ENCODE peak calls at places on chromosome 5, in ten cellular contexts. V, K, O, B, G, U, R, W, C and X are unnamed samples.

GRCh38 chr5:77946381-77947050 is 170.4 kb upstream of the TBCA start:
- DNase-seq in V (no peak), K (no peak), O (no peak), B (no peak), G (no peak), U (no peak), R (no peak), W (no peak), C (no peak), X (no peak)

GRCh38 chr5:147479431-147479830 is 30.4 kb downstream of the DPYSL3 start:
- DNase-seq in V (no peak), K (no peak), O (no peak), B (peak), G (no peak), U (no peak), R (no peak), W (no peak), C (no peak), X (no peak)

GRCh38 chr5:34930527-34930844 is 1.1 kb downstream of the DNAJC21 start:
- DNase-seq in V (no peak), K (no peak), O (no peak), B (no peak), G (peak), U (no peak), R (no peak), W (no peak), C (peak), X (no peak)

GRCh38 chr5:94793113-94793815 is 174.8 kb downstream of the SLF1 start:
- DNase-seq in V (peak), K (no peak), O (peak), B (no peak), G (peak), U (no peak), R (no peak), W (no peak), C (peak), X (no peak)

GRCh38 chr5:155562153-155562552 is 548.6 kb downstream of the KIF4B start:
- DNase-seq in V (no peak), K (no peak), O (no peak), B (no peak), G (no peak), U (no peak), R (peak), W (no peak), C (no peak), X (no peak)

GRCh38 chr5:14143843-14144585 is 872 bp downstream of the TRIO start:
- DNase-seq in V (no peak), K (no peak), O (no peak), B (no peak), G (no peak), U (peak), R (no peak), W (peak), C (no peak), X (peak)

GRCh38 chr5:172421020-172421419 is 33.3 kb downstream of the SH3PXD2B start:
- DNase-seq in V (no peak), K (no peak), O (no peak), B (no peak), G (no peak), U (no peak), R (no peak), W (no peak), C (no peak), X (no peak)

GRCh38 chr5:78547731-78548189 is 100.8 kb downstream of the LHFPL2 start:
- DNase-seq in V (peak), K (no peak), O (no peak), B (no peak), G (peak), U (peak), R (no peak), W (no peak), C (peak), X (peak)

GRCh38 chr5:149094996-149095395 is 32.1 kb upstream of the SH3TC2 start:
- DNase-seq in V (no peak), K (no peak), O (no peak), B (no peak), G (no peak), U (no peak), R (no peak), W (no peak), C (no peak), X (no peak)

GRCh38 chr5:137035480-137035878 is 463.6 kb downstream of the SPOCK1 start:
- DNase-seq in V (no peak), K (no peak), O (no peak), B (no peak), G (no peak), U (no peak), R (no peak), W (peak), C (no peak), X (no peak)

GRCh38 chr5:83470920-83471404 is 582 bp upstream of the VCAN start:
- DNase-seq in V (no peak), K (no peak), O (no peak), B (no peak), G (no peak), U (no peak), R (no peak), W (no peak), C (no peak), X (no peak)

GRCh38 chr5:92979716-92980115 is 601.3 kb downstream of the NR2F1-AS1 start:
- DNase-seq in V (no peak), K (no peak), O (no peak), B (no peak), G (no peak), U (no peak), R (no peak), W (no peak), C (no peak), X (no peak)

GRCh38 chr5:157574456-157575095 is 999 bp downstream of the ADAM19 start:
- DNase-seq in V (no peak), K (no peak), O (no peak), B (no peak), G (no peak), U (peak), R (no peak), W (no peak), C (no peak), X (no peak)

GRCh38 chr5:126814721-126815404 is 37.9 kb downstream of the LMNB1 start:
- DNase-seq in V (no peak), K (peak), O (no peak), B (no peak), G (peak), U (no peak), R (no peak), W (no peak), C (no peak), X (no peak)

GRCh38 chr5:95304706-95305105 is 19.8 kb upstream of the MCTP1 start:
- DNase-seq in V (no peak), K (no peak), O (no peak), B (no peak), G (no peak), U (no peak), R (no peak), W (no peak), C (no peak), X (no peak)

GRCh38 chr5:124596595-124597388 is 149.6 kb downstream of the ZNF608 start:
- DNase-seq in V (peak), K (peak), O (peak), B (peak), G (peak), U (no peak), R (no peak), W (peak), C (peak), X (no peak)

GRCh38 chr5:150256416-150257064 is 33.0 kb downstream of the CAMK2A start:
- DNase-seq in V (no peak), K (no peak), O (no peak), B (no peak), G (no peak), U (no peak), R (peak), W (no peak), C (no peak), X (no peak)

GRCh38 chr5:57111993-57112392 is 61.9 kb upstream of the GPBP1 start:
- DNase-seq in V (no peak), K (no peak), O (no peak), B (no peak), G (no peak), U (no peak), R (no peak), W (no peak), C (no peak), X (no peak)

GRCh38 chr5:52356311-52356918 is 431.3 kb upstream of the ITGA1 start:
- DNase-seq in V (no peak), K (peak), O (no peak), B (no peak), G (peak), U (no peak), R (peak), W (no peak), C (no peak), X (no peak)

GRCh38 chr5:168708301-168708695 is 129.1 kb upstream of the PANK3 start:
- DNase-seq in V (no peak), K (no peak), O (no peak), B (no peak), G (no peak), U (no peak), R (no peak), W (no peak), C (no peak), X (no peak)

GRCh38 chr5:2223303-2223702 is 340.6 kb upstream of the IRX4 start:
- DNase-seq in V (no peak), K (no peak), O (no peak), B (no peak), G (peak), U (no peak), R (no peak), W (no peak), C (no peak), X (no peak)

GRCh38 chr5:126650463-126650862 is 49.7 kb downstream of the PHAX start:
- DNase-seq in V (no peak), K (no peak), O (no peak), B (no peak), G (no peak), U (no peak), R (no peak), W (no peak), C (no peak), X (no peak)

GRCh38 chr5:38532165-38532669 is 24.2 kb downstream of the LIFR start:
- DNase-seq in V (no peak), K (no peak), O (no peak), B (no peak), G (no peak), U (no peak), R (no peak), W (no peak), C (no peak), X (no peak)

GRCh38 chr5:141650851-141651727 is at the start of gene FCHSD1:
- DNase-seq in V (peak), K (peak), O (no peak), B (no peak), G (peak), U (peak), R (no peak), W (peak), C (peak), X (peak)

GRCh38 chr5:66882592-66883227 is 286.5 kb downstream of the MAST4 start:
- DNase-seq in V (no peak), K (peak), O (no peak), B (no peak), G (peak), U (no peak), R (no peak), W (peak), C (no peak), X (no peak)

GRCh38 chr5:157460921-157461792 is 1.1 kb downstream of the NIPAL4 start:
- DNase-seq in V (no peak), K (no peak), O (no peak), B (no peak), G (no peak), U (no peak), R (no peak), W (no peak), C (no peak), X (no peak)

GRCh38 chr5:65103674-65104035 is 334.9 kb downstream of the CWC27 start:
- DNase-seq in V (no peak), K (no peak), O (no peak), B (no peak), G (no peak), U (no peak), R (no peak), W (no peak), C (no peak), X (no peak)

GRCh38 chr5:159953609-159954008 is 37.3 kb downstream of the ADRA1B start:
- DNase-seq in V (no peak), K (no peak), O (no peak), B (no peak), G (no peak), U (no peak), R (no peak), W (no peak), C (no peak), X (no peak)

GRCh38 chr5:55159763-55160492 is at the start of gene GPX8:
- DNase-seq in V (peak), K (peak), O (peak), B (peak), G (peak), U (no peak), R (peak), W (peak), C (peak), X (no peak)

GRCh38 chr5:107074991-107075390 is 595.7 kb downstream of the EFNA5 start:
- DNase-seq in V (no peak), K (no peak), O (no peak), B (no peak), G (no peak), U (no peak), R (no peak), W (no peak), C (no peak), X (no peak)

GRCh38 chr5:40441733-40442132 is 238.0 kb upstream of the PTGER4 start:
- DNase-seq in V (no peak), K (no peak), O (no peak), B (no peak), G (no peak), U (no peak), R (no peak), W (peak), C (no peak), X (no peak)

GRCh38 chr5:36522746-36523065 is 83.7 kb upstream of the SLC1A3 start:
- DNase-seq in V (no peak), K (no peak), O (no peak), B (no peak), G (no peak), U (no peak), R (no peak), W (no peak), C (no peak), X (peak)

GRCh38 chr5:78518365-78519197 is 130.0 kb downstream of the LHFPL2 start:
- DNase-seq in V (no peak), K (peak), O (no peak), B (peak), G (peak), U (peak), R (no peak), W (peak), C (peak), X (peak)

GRCh38 chr5:10607023-10607665 is 43.3 kb downstream of the ANKRD33B start:
- DNase-seq in V (no peak), K (no peak), O (no peak), B (peak), G (peak), U (peak), R (no peak), W (no peak), C (no peak), X (peak)

GRCh38 chr5:120507826-120508463 is 43.8 kb downstream of the PRR16 start:
- DNase-seq in V (no peak), K (no peak), O (no peak), B (no peak), G (peak), U (no peak), R (no peak), W (no peak), C (no peak), X (no peak)

GRCh38 chr5:79849061-79849460 is 142.0 kb downstream of the MTX3 start:
- DNase-seq in V (no peak), K (no peak), O (no peak), B (no peak), G (no peak), U (no peak), R (no peak), W (no peak), C (no peak), X (no peak)

GRCh38 chr5:8644377-8644776 is 775.4 kb downstream of the MTRR start:
- DNase-seq in V (no peak), K (no peak), O (no peak), B (no peak), G (no peak), U (no peak), R (no peak), W (no peak), C (no peak), X (no peak)